ENCODE peak calls at places on chromosome 15, in ten cellular contexts. One of them, this sample, is unnamed.

GRCh38 chr15:44532689-44533088 is 4.3 kb upstream of the EIF3J start:
- DNase-seq in activated CD4-positive, alpha-beta T cell treated with anti-CD3 and anti-CD28 coated beads, Interleukin-2, amount 50 U/mL, for 1 hour: no peak
- DNase-seq in cerebellum: no peak
- DNase-seq in CD4-positive, alpha-beta T cell: no peak
- DNase-seq in activated T-helper 9 cell treated with anti-CD3 and anti-CD28 coated beads, Interleukin-2, amount 50 U/mL, for 16 hours: no peak
- DNase-seq in choroid plexus epithelial cell: no peak
- DNase-seq in mesothelial cell of epicardium: no peak
- DNase-seq in HTR-8/SVneo: no peak
- DNase-seq in activated T-cell treated with anti-CD3 and anti-CD28 coated beads for 24 hours: no peak
- DNase-seq in endothelial cell: no peak
- DNase-seq in this sample: no peak

GRCh38 chr15:38048001-38048455 is 113.6 kb downstream of the TMCO5A start:
- DNase-seq in activated CD4-positive, alpha-beta T cell treated with anti-CD3 and anti-CD28 coated beads, Interleukin-2, amount 50 U/mL, for 1 hour: no peak
- DNase-seq in cerebellum: no peak
- DNase-seq in CD4-positive, alpha-beta T cell: no peak
- DNase-seq in activated T-helper 9 cell treated with anti-CD3 and anti-CD28 coated beads, Interleukin-2, amount 50 U/mL, for 16 hours: no peak
- DNase-seq in choroid plexus epithelial cell: no peak
- DNase-seq in mesothelial cell of epicardium: no peak
- DNase-seq in HTR-8/SVneo: no peak
- DNase-seq in activated T-cell treated with anti-CD3 and anti-CD28 coated beads for 24 hours: no peak
- DNase-seq in endothelial cell: no peak
- DNase-seq in this sample: peak

GRCh38 chr15:92020765-92021164 is 167.3 kb downstream of the SLCO3A1 start:
- DNase-seq in activated CD4-positive, alpha-beta T cell treated with anti-CD3 and anti-CD28 coated beads, Interleukin-2, amount 50 U/mL, for 1 hour: no peak
- DNase-seq in cerebellum: no peak
- DNase-seq in CD4-positive, alpha-beta T cell: no peak
- DNase-seq in activated T-helper 9 cell treated with anti-CD3 and anti-CD28 coated beads, Interleukin-2, amount 50 U/mL, for 16 hours: no peak
- DNase-seq in choroid plexus epithelial cell: no peak
- DNase-seq in mesothelial cell of epicardium: no peak
- DNase-seq in HTR-8/SVneo: no peak
- DNase-seq in activated T-cell treated with anti-CD3 and anti-CD28 coated beads for 24 hours: no peak
- DNase-seq in endothelial cell: no peak
- DNase-seq in this sample: no peak

GRCh38 chr15:27231811-27232210 is 260.8 kb downstream of the GABRG3 start:
- DNase-seq in activated CD4-positive, alpha-beta T cell treated with anti-CD3 and anti-CD28 coated beads, Interleukin-2, amount 50 U/mL, for 1 hour: no peak
- DNase-seq in cerebellum: no peak
- DNase-seq in CD4-positive, alpha-beta T cell: no peak
- DNase-seq in activated T-helper 9 cell treated with anti-CD3 and anti-CD28 coated beads, Interleukin-2, amount 50 U/mL, for 16 hours: no peak
- DNase-seq in choroid plexus epithelial cell: no peak
- DNase-seq in mesothelial cell of epicardium: no peak
- DNase-seq in HTR-8/SVneo: no peak
- DNase-seq in activated T-cell treated with anti-CD3 and anti-CD28 coated beads for 24 hours: no peak
- DNase-seq in endothelial cell: no peak
- DNase-seq in this sample: no peak

GRCh38 chr15:33852570-33852969 is 115.7 kb upstream of the CHRM5 start:
- DNase-seq in activated CD4-positive, alpha-beta T cell treated with anti-CD3 and anti-CD28 coated beads, Interleukin-2, amount 50 U/mL, for 1 hour: no peak
- DNase-seq in cerebellum: no peak
- DNase-seq in CD4-positive, alpha-beta T cell: no peak
- DNase-seq in activated T-helper 9 cell treated with anti-CD3 and anti-CD28 coated beads, Interleukin-2, amount 50 U/mL, for 16 hours: no peak
- DNase-seq in choroid plexus epithelial cell: peak
- DNase-seq in mesothelial cell of epicardium: no peak
- DNase-seq in HTR-8/SVneo: peak
- DNase-seq in activated T-cell treated with anti-CD3 and anti-CD28 coated beads for 24 hours: no peak
- DNase-seq in endothelial cell: no peak
- DNase-seq in this sample: no peak

GRCh38 chr15:99480223-99480810 is 85.5 kb upstream of the MEF2A start:
- DNase-seq in activated CD4-positive, alpha-beta T cell treated with anti-CD3 and anti-CD28 coated beads, Interleukin-2, amount 50 U/mL, for 1 hour: no peak
- DNase-seq in cerebellum: no peak
- DNase-seq in CD4-positive, alpha-beta T cell: no peak
- DNase-seq in activated T-helper 9 cell treated with anti-CD3 and anti-CD28 coated beads, Interleukin-2, amount 50 U/mL, for 16 hours: no peak
- DNase-seq in choroid plexus epithelial cell: no peak
- DNase-seq in mesothelial cell of epicardium: no peak
- DNase-seq in HTR-8/SVneo: no peak
- DNase-seq in activated T-cell treated with anti-CD3 and anti-CD28 coated beads for 24 hours: no peak
- DNase-seq in endothelial cell: no peak
- DNase-seq in this sample: no peak

GRCh38 chr15:95326689-95327525 is 1003.6 kb upstream of the NR2F2 start:
- DNase-seq in activated CD4-positive, alpha-beta T cell treated with anti-CD3 and anti-CD28 coated beads, Interleukin-2, amount 50 U/mL, for 1 hour: no peak
- DNase-seq in cerebellum: no peak
- DNase-seq in CD4-positive, alpha-beta T cell: no peak
- DNase-seq in activated T-helper 9 cell treated with anti-CD3 and anti-CD28 coated beads, Interleukin-2, amount 50 U/mL, for 16 hours: no peak
- DNase-seq in choroid plexus epithelial cell: peak
- DNase-seq in mesothelial cell of epicardium: peak
- DNase-seq in HTR-8/SVneo: no peak
- DNase-seq in activated T-cell treated with anti-CD3 and anti-CD28 coated beads for 24 hours: no peak
- DNase-seq in endothelial cell: peak
- DNase-seq in this sample: peak

GRCh38 chr15:42879390-42879912 is 41.1 kb downstream of the TTBK2 start:
- DNase-seq in activated CD4-positive, alpha-beta T cell treated with anti-CD3 and anti-CD28 coated beads, Interleukin-2, amount 50 U/mL, for 1 hour: no peak
- DNase-seq in cerebellum: no peak
- DNase-seq in CD4-positive, alpha-beta T cell: no peak
- DNase-seq in activated T-helper 9 cell treated with anti-CD3 and anti-CD28 coated beads, Interleukin-2, amount 50 U/mL, for 16 hours: no peak
- DNase-seq in choroid plexus epithelial cell: no peak
- DNase-seq in mesothelial cell of epicardium: no peak
- DNase-seq in HTR-8/SVneo: no peak
- DNase-seq in activated T-cell treated with anti-CD3 and anti-CD28 coated beads for 24 hours: no peak
- DNase-seq in endothelial cell: no peak
- DNase-seq in this sample: peak

GRCh38 chr15:101049856-101050646 is 130.9 kb downstream of the LRRK1 start:
- DNase-seq in activated CD4-positive, alpha-beta T cell treated with anti-CD3 and anti-CD28 coated beads, Interleukin-2, amount 50 U/mL, for 1 hour: no peak
- DNase-seq in cerebellum: no peak
- DNase-seq in CD4-positive, alpha-beta T cell: no peak
- DNase-seq in activated T-helper 9 cell treated with anti-CD3 and anti-CD28 coated beads, Interleukin-2, amount 50 U/mL, for 16 hours: no peak
- DNase-seq in choroid plexus epithelial cell: no peak
- DNase-seq in mesothelial cell of epicardium: peak
- DNase-seq in HTR-8/SVneo: no peak
- DNase-seq in activated T-cell treated with anti-CD3 and anti-CD28 coated beads for 24 hours: no peak
- DNase-seq in endothelial cell: no peak
- DNase-seq in this sample: no peak

GRCh38 chr15:74025436-74025835 is 30.9 kb downstream of the PML start:
- DNase-seq in activated CD4-positive, alpha-beta T cell treated with anti-CD3 and anti-CD28 coated beads, Interleukin-2, amount 50 U/mL, for 1 hour: no peak
- DNase-seq in cerebellum: no peak
- DNase-seq in CD4-positive, alpha-beta T cell: no peak
- DNase-seq in activated T-helper 9 cell treated with anti-CD3 and anti-CD28 coated beads, Interleukin-2, amount 50 U/mL, for 16 hours: no peak
- DNase-seq in choroid plexus epithelial cell: peak
- DNase-seq in mesothelial cell of epicardium: no peak
- DNase-seq in HTR-8/SVneo: no peak
- DNase-seq in activated T-cell treated with anti-CD3 and anti-CD28 coated beads for 24 hours: no peak
- DNase-seq in endothelial cell: no peak
- DNase-seq in this sample: no peak

GRCh38 chr15:99435761-99436346 is 129.9 kb upstream of the MEF2A start:
- DNase-seq in activated CD4-positive, alpha-beta T cell treated with anti-CD3 and anti-CD28 coated beads, Interleukin-2, amount 50 U/mL, for 1 hour: no peak
- DNase-seq in cerebellum: peak
- DNase-seq in CD4-positive, alpha-beta T cell: no peak
- DNase-seq in activated T-helper 9 cell treated with anti-CD3 and anti-CD28 coated beads, Interleukin-2, amount 50 U/mL, for 16 hours: no peak
- DNase-seq in choroid plexus epithelial cell: no peak
- DNase-seq in mesothelial cell of epicardium: no peak
- DNase-seq in HTR-8/SVneo: no peak
- DNase-seq in activated T-cell treated with anti-CD3 and anti-CD28 coated beads for 24 hours: no peak
- DNase-seq in endothelial cell: no peak
- DNase-seq in this sample: no peak

This sample was measured in NCI-H345.